ENCODE peak calls at places on chromosome 13, in six cellular contexts. U is A549, F is HepG2, Z is SK-N-SH, H is GM12878, O is H1. W is an unnamed sample.

GRCh38 chr13:48567521-48568331 is 34.8 kb upstream of the RCBTB2 start:
- DNase-seq in H (no peak), Z (no peak), F (peak), O (no peak), U (no peak), W (no peak)

GRCh38 chr13:87089391-87089790 is 581.8 kb upstream of the SLITRK5 start:
- DNase-seq in O (no peak), Z (no peak), H (no peak), F (no peak), U (no peak), W (no peak)

GRCh38 chr13:32650705-32651311 is 64.6 kb downstream of the PDS5B start:
- DNase-seq in F (peak), H (peak), Z (peak), U (peak), O (no peak), W (peak)

GRCh38 chr13:106246817-106247216 is 288.6 kb downstream of the EFNB2 start:
- DNase-seq in U (no peak), O (no peak), F (no peak), Z (no peak), H (no peak), W (no peak)

GRCh38 chr13:64716936-64717335 is 2513.2 kb downstream of the PCDH9 start:
- DNase-seq in Z (no peak), O (no peak), U (no peak), F (no peak), H (no peak), W (no peak)

GRCh38 chr13:114039471-114040141 is 65.7 kb upstream of the C13orf46 start:
- DNase-seq in F (no peak), Z (no peak), O (no peak), U (no peak), H (no peak), W (no peak)

GRCh38 chr13:83085186-83085900 is 796.9 kb downstream of the SLITRK1 start:
- DNase-seq in U (no peak), Z (no peak), F (no peak), H (no peak), O (no peak), W (no peak)

GRCh38 chr13:74761794-74762193 is 627.6 kb upstream of the KLF12 start:
- DNase-seq in H (no peak), F (no peak), O (no peak), Z (no peak), U (no peak), W (no peak)

GRCh38 chr13:110028311-110028710 is 241.9 kb upstream of the IRS2 start:
- DNase-seq in H (no peak), Z (no peak), O (no peak), U (no peak), F (no peak), W (no peak)

GRCh38 chr13:102642029-102642428 is 45.2 kb downstream of the TPP2 start:
- DNase-seq in U (no peak), H (no peak), O (no peak), Z (no peak), F (no peak), W (no peak)

GRCh38 chr13:20512042-20512683 is 13.5 kb downstream of the CRYL1 start:
- DNase-seq in H (no peak), O (no peak), Z (peak), U (no peak), F (no peak), W (no peak)

GRCh38 chr13:67143544-67144115 is 86.5 kb downstream of the PCDH9 start:
- DNase-seq in U (no peak), F (no peak), Z (no peak), O (no peak), H (no peak), W (no peak)

GRCh38 chr13:111458001-111458531 is 137.6 kb downstream of the TEX29 start:
- DNase-seq in Z (no peak), U (no peak), O (no peak), H (no peak), F (no peak), W (no peak)

GRCh38 chr13:113220141-113220598 is 10.8 kb downstream of the CUL4A start:
- DNase-seq in O (no peak), U (no peak), Z (no peak), F (peak), H (no peak), W (peak)

GRCh38 chr13:46995874-46996273 is 99.0 kb upstream of the HTR2A start:
- DNase-seq in U (no peak), F (no peak), H (peak), O (no peak), Z (no peak), W (no peak)

GRCh38 chr13:79987323-79987722 is 353.6 kb downstream of the SPRY2 start:
- DNase-seq in F (no peak), O (no peak), H (no peak), U (no peak), Z (no peak), W (no peak)

GRCh38 chr13:76769238-76769859 is 116.9 kb downstream of the KCTD12 start:
- DNase-seq in F (no peak), O (no peak), Z (no peak), H (no peak), U (no peak), W (no peak)

GRCh38 chr13:111225810-111226546 is 94.5 kb upstream of the TEX29 start:
- DNase-seq in H (no peak), F (no peak), O (no peak), Z (no peak), U (no peak), W (no peak)

GRCh38 chr13:27774651-27775050 is 17.6 kb upstream of the GSX1 start:
- DNase-seq in O (no peak), F (no peak), U (no peak), H (no peak), Z (no peak), W (no peak)

GRCh38 chr13:21849323-21849722 is 178.4 kb downstream of the FGF9 start:
- DNase-seq in O (no peak), F (peak), Z (peak), H (peak), U (peak), W (peak)

GRCh38 chr13:45446181-45446580 is 18.6 kb upstream of the COG3 start:
- DNase-seq in Z (no peak), O (no peak), H (no peak), F (no peak), U (no peak), W (no peak)

GRCh38 chr13:112968910-112969691 is at the start of gene MCF2L:
- DNase-seq in O (no peak), F (peak), Z (peak), H (no peak), U (peak), W (peak)

GRCh38 chr13:109833071-109833470 is 46.7 kb upstream of the IRS2 start:
- DNase-seq in Z (no peak), F (no peak), H (no peak), U (no peak), O (no peak), W (no peak)

GRCh38 chr13:89726690-89727435 is 1620.6 kb upstream of the MIR17HG start:
- DNase-seq in O (no peak), Z (no peak), U (peak), F (no peak), H (no peak), W (no peak)

GRCh38 chr13:113837554-113838355 is 26.1 kb downstream of the GAS6 start:
- DNase-seq in Z (peak), F (peak), U (peak), H (no peak), O (no peak), W (peak)

GRCh38 chr13:43057653-43058317 is 34.4 kb downstream of the DNAJC15 start:
- DNase-seq in H (no peak), F (peak), U (no peak), Z (no peak), O (no peak), W (no peak)

GRCh38 chr13:111901301-111901905 is 165.5 kb upstream of the SOX1 start:
- DNase-seq in O (no peak), Z (no peak), H (no peak), F (no peak), U (no peak), W (no peak)

GRCh38 chr13:43206858-43207257 is 183.5 kb downstream of the DNAJC15 start:
- DNase-seq in F (no peak), U (no peak), H (no peak), Z (no peak), O (no peak), W (no peak)

GRCh38 chr13:83183439-83184149 is 698.7 kb downstream of the SLITRK1 start:
- DNase-seq in F (no peak), U (no peak), O (no peak), H (no peak), Z (no peak), W (no peak)

GRCh38 chr13:66660013-66660804 is 569.9 kb downstream of the PCDH9 start:
- DNase-seq in U (peak), H (no peak), F (no peak), Z (no peak), O (no peak), W (no peak)

GRCh38 chr13:90493667-90494066 is 853.8 kb upstream of the MIR17HG start:
- DNase-seq in U (no peak), O (no peak), Z (no peak), H (no peak), F (no peak), W (no peak)

GRCh38 chr13:65724261-65724660 is 1505.9 kb downstream of the PCDH9 start:
- DNase-seq in F (no peak), H (no peak), O (no peak), U (no peak), Z (no peak), W (no peak)

GRCh38 chr13:46383383-46383782 is 3.7 kb downstream of the RUBCNL start:
- DNase-seq in U (no peak), O (no peak), Z (no peak), H (no peak), F (no peak), W (no peak)

GRCh38 chr13:32032780-32033179 is 1.2 kb downstream of the FRY start:
- DNase-seq in Z (no peak), O (no peak), F (no peak), U (no peak), H (no peak), W (no peak)

GRCh38 chr13:105702441-105702840 is 833.0 kb downstream of the EFNB2 start:
- DNase-seq in Z (no peak), O (no peak), H (no peak), F (no peak), U (no peak), W (no peak)

GRCh38 chr13:76226941-76227340 is 590.8 kb downstream of the LMO7 start:
- DNase-seq in F (no peak), O (no peak), H (no peak), Z (no peak), U (no peak), W (no peak)

GRCh38 chr13:45949161-45949560 is 97.6 kb upstream of the SIAH3 start:
- DNase-seq in Z (no peak), U (no peak), F (no peak), H (no peak), O (no peak), W (no peak)

GRCh38 chr13:35699805-35700204 is 223.3 kb upstream of the MAB21L1 start:
- DNase-seq in Z (no peak), H (no peak), U (no peak), O (no peak), F (no peak), W (no peak)

GRCh38 chr13:33721719-33722118 is 96.2 kb upstream of the RFC3 start:
- DNase-seq in H (no peak), Z (no peak), O (no peak), U (peak), F (no peak), W (no peak)
- TF ChIP-seq CHD2 in H (no peak), Z (no peak), O (no peak), U (no peak), F (no peak), W (no peak)

GRCh38 chr13:98599502-98600328 is 22.8 kb upstream of the STK24 start:
- DNase-seq in H (no peak), O (no peak), F (peak), Z (no peak), U (peak), W (no peak)
- TF ChIP-seq CHD2 in H (no peak), O (no peak), F (no peak), Z (no peak), U (no peak), W (no peak)

GRCh38 chr13:40152145-40152544 is 496.7 kb downstream of the COG6 start:
- DNase-seq in H (no peak), O (no peak), F (no peak), U (peak), Z (no peak), W (no peak)

GRCh38 chr13:40146586-40147240 is 491.3 kb downstream of the COG6 start:
- DNase-seq in U (no peak), O (no peak), H (no peak), F (no peak), Z (peak), W (no peak)

GRCh38 chr13:40148742-40149141 is 493.3 kb downstream of the COG6 start:
- DNase-seq in U (no peak), F (no peak), O (no peak), Z (no peak), H (no peak), W (no peak)

GRCh38 chr13:40148103-40148502 is 492.6 kb downstream of the COG6 start:
- DNase-seq in F (no peak), H (no peak), Z (no peak), O (no peak), U (no peak), W (no peak)

GRCh38 chr13:40149611-40150283 is 494.3 kb downstream of the COG6 start:
- DNase-seq in Z (no peak), U (peak), F (no peak), O (no peak), H (no peak), W (no peak)
- TF ChIP-seq CHD2 in Z (no peak), U (no peak), F (no peak), O (no peak), H (no peak), W (no peak)

GRCh38 chr13:97005631-97006262 is 11.5 kb upstream of the OXGR1 start:
- DNase-seq in U (no peak), H (no peak), Z (no peak), F (no peak), O (no peak), W (no peak)
- TF ChIP-seq CHD2 in U (no peak), H (no peak), Z (no peak), F (no peak), O (no peak), W (no peak)